ENCODE peak calls at places on chromosomes 16 and 17, in nine cellular contexts. Z is uterus, L is GM23338, Y is HFFc6, J is natural killer cell, V is stomach, T is GM06990, K is heart left ventricle, A is lower lobe of right lung. H is an unnamed sample.

GRCh38 chr16:89093602-89094251 is at the start of gene ACSF3:
- DNase-seq in Z (peak), L (peak), Y (peak), J (peak), V (peak), T (peak), K (peak), A (peak), H (no peak)

GRCh38 chr17:58339775-58340622 is 11.4 kb upstream of the TSPOAP1 start:
- DNase-seq in Z (no peak), L (no peak), Y (no peak), J (no peak), V (no peak), T (peak), K (no peak), A (no peak), H (no peak)

GRCh38 chr16:63720848-63721247 is 1401.0 kb downstream of the CDH11 start:
- DNase-seq in Z (no peak), L (no peak), Y (no peak), J (no peak), V (no peak), T (no peak), K (no peak), A (no peak), H (no peak)

GRCh38 chr16:78770353-78771091 is 671.1 kb downstream of the WWOX start:
- DNase-seq in Z (peak), L (peak), Y (no peak), J (peak), V (peak), T (peak), K (peak), A (peak), H (peak)

GRCh38 chr17:28466001-28466400 is 7.4 kb upstream of the SLC13A2 start:
- DNase-seq in Z (no peak), L (no peak), Y (no peak), J (no peak), V (no peak), T (no peak), K (no peak), A (no peak), H (no peak)

GRCh38 chr17:7560172-7561027 is 1.3 kb upstream of the SENP3 start:
- DNase-seq in Z (peak), L (peak), Y (no peak), J (no peak), V (peak), T (peak), K (peak), A (peak), H (peak)

GRCh38 chr16:67202426-67202825 is 3.5 kb downstream of the ELMO3 start:
- DNase-seq in Z (no peak), L (no peak), Y (no peak), J (no peak), V (no peak), T (no peak), K (no peak), A (no peak), H (no peak)

GRCh38 chr16:23134274-23134673 is 15.0 kb downstream of the USP31 start:
- DNase-seq in Z (no peak), L (no peak), Y (no peak), J (no peak), V (no peak), T (no peak), K (peak), A (no peak), H (no peak)

GRCh38 chr16:24013733-24014645 is 178.2 kb downstream of the PRKCB start:
- DNase-seq in Z (no peak), L (no peak), Y (no peak), J (peak), V (peak), T (peak), K (no peak), A (no peak), H (no peak)

GRCh38 chr16:61936522-61936921 is 99.7 kb downstream of the CDH8 start:
- DNase-seq in Z (no peak), L (peak), Y (no peak), J (no peak), V (no peak), T (no peak), K (no peak), A (no peak), H (no peak)
- TF ChIP-seq CTCF in Z (no peak), L (peak), Y (peak), J (no peak), V (no peak), T (no peak), K (no peak), A (no peak), H (peak)

GRCh38 chr16:28521436-28521835 is 14.8 kb upstream of the IL27 start:
- DNase-seq in Z (no peak), L (no peak), Y (no peak), J (no peak), V (no peak), T (no peak), K (no peak), A (no peak), H (no peak)
- TF ChIP-seq CTCF in Z (no peak), L (no peak), Y (no peak), J (no peak), V (no peak), T (no peak), K (no peak), A (no peak), H (no peak)

GRCh38 chr17:40561871-40562611 is 3.2 kb downstream of the CCR7 start:
- DNase-seq in Z (no peak), L (no peak), Y (no peak), J (peak), V (peak), T (peak), K (no peak), A (no peak), H (no peak)
- TF ChIP-seq CTCF in Z (no peak), L (no peak), Y (peak), J (peak), V (no peak), T (peak), K (no peak), A (no peak), H (no peak)

DNA sequence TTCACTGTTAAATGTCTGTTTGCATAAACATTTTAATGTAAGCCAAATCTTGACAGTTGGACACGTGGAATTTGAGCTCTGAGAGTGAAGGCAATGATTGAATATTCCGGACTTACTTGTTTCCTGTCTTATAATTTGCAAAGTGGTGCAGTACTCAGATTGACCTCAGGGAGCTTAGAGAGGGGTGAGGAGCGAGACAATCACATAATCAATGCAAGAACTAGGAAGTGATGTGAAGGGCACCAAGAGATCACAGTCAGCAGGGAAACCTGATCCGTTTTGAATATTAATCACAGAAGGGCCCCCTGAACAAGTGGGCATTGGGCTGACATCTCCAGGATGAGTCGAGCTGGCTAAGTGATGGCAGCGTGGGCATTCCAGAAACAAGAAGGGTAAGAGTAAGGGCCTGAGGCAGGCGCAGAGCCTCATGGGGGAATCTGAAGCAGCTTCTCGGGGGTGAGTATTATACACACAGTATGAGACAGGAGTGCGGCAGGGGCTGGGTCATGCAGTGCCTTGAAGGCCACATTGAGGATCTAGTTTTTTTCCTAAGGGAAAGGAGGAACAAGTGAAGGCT is 26.1 kb downstream of the TEX2 start:
- DNase-seq in Z (no peak), L (peak), Y (no peak), J (no peak), V (no peak), T (no peak), K (no peak), A (no peak), H (no peak)
- TF ChIP-seq CTCF in Z (no peak), L (peak), Y (peak), J (no peak), V (no peak), T (peak), K (peak), A (no peak), H (peak)

DNA sequence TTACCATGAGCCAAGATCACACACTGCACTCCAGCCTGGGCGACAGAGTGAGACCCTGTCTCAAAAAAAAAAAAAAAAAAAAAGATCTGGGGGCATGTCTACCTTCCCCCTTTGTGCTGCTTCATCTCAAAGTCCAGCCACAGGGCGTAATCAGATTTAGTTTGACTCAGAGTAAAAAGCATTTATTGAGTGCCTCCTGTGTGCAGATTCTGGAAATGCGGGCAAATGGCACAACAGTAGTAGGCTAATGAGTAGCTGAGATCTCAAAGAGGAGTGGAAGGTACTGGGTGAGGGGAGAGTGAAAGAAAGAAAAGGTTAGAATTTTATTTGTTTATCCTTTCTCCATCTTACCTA is 9.1 kb upstream of the NR1D1 start:
- DNase-seq in Z (no peak), L (no peak), Y (no peak), J (no peak), V (no peak), T (no peak), K (no peak), A (no peak), H (no peak)
- TF ChIP-seq CTCF in Z (no peak), L (peak), Y (peak), J (no peak), V (no peak), T (no peak), K (no peak), A (no peak), H (no peak)

GRCh38 chr17:19271751-19272357 is 34.7 kb downstream of the EPN2 start:
- DNase-seq in Z (no peak), L (no peak), Y (peak), J (no peak), V (no peak), T (no peak), K (peak), A (no peak), H (no peak)

GRCh38 chr17:19269102-19269501 is 31.9 kb downstream of the EPN2 start:
- DNase-seq in Z (no peak), L (no peak), Y (no peak), J (no peak), V (no peak), T (no peak), K (no peak), A (no peak), H (no peak)

GRCh38 chr17:19270951-19271611 is 33.9 kb downstream of the EPN2 start:
- DNase-seq in Z (no peak), L (no peak), Y (no peak), J (no peak), V (no peak), T (peak), K (peak), A (no peak), H (no peak)

GRCh38 chr17:19269641-19270040 is 32.5 kb downstream of the EPN2 start:
- DNase-seq in Z (no peak), L (no peak), Y (no peak), J (no peak), V (no peak), T (no peak), K (no peak), A (no peak), H (no peak)

DNA sequence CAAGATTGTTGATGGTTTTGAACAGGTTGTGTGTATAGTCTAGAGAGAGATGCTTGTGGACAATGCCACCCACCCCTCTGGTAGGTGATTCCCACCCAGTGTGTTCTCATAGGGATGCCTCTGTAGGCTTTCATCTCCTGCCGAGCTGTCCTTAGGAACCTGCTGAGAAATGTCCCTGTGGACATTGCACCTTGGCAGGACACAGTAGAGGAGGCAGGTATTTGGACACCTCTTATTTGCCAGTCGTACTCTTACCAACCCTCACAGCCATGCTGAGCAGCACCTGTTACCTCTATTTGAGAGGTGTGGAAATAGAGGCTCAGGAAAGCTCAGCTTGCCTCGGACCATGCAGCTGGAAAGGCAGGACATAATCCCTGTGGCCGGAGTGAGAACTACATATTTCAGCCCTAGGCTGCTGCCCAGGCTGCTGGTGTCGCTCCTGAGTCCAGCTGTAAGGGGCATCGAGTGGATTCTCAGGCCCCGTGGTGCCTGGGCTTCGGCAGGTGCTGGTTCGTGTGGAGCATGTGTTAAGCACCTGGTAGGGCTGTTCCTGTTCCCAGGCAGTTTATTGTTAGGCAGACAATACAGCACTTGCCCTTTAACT is 33.3 kb downstream of the EPN2 start:
- DNase-seq in Z (no peak), L (peak), Y (no peak), J (no peak), V (no peak), T (no peak), K (peak), A (no peak), H (no peak)
- TF ChIP-seq CTCF in Z (no peak), L (no peak), Y (peak), J (no peak), V (no peak), T (no peak), K (peak), A (no peak), H (peak)

GRCh38 chr16:75130150-75130771 is 13.7 kb upstream of the LDHD start:
- DNase-seq in Z (no peak), L (peak), Y (no peak), J (no peak), V (no peak), T (no peak), K (no peak), A (no peak), H (no peak)
- TF ChIP-seq CTCF in Z (no peak), L (peak), Y (no peak), J (no peak), V (no peak), T (no peak), K (no peak), A (peak), H (no peak)

GRCh38 chr17:61352771-61353170 is 46.9 kb upstream of the TBX2 start:
- DNase-seq in Z (no peak), L (no peak), Y (no peak), J (no peak), V (no peak), T (no peak), K (no peak), A (no peak), H (no peak)
- TF ChIP-seq CTCF in Z (no peak), L (no peak), Y (no peak), J (no peak), V (no peak), T (no peak), K (no peak), A (no peak), H (no peak)

GRCh38 chr17:31562447-31562846 is 171.0 kb downstream of the RAB11FIP4 start:
- DNase-seq in Z (no peak), L (no peak), Y (no peak), J (no peak), V (peak), T (no peak), K (no peak), A (no peak), H (no peak)
- TF ChIP-seq CTCF in Z (no peak), L (no peak), Y (no peak), J (no peak), V (no peak), T (no peak), K (no peak), A (no peak), H (no peak)